ENCODE peak calls at places on chromosomes 12 and 14, in nine cellular contexts. One of them, this sample, is unnamed.
A peak's percentile ranks its signal among the peaks of the same experiment; 100 is the strongest.

GRCh38 chr12:57864811-57865751 is 18.6 kb upstream of the CTDSP2 start:
- DNase-seq in IMR-90: peak; percentile 77
- DNase-seq in cardiac fibroblast: peak; percentile 87
- DNase-seq in uterus: peak; percentile 86
- DNase-seq in A549: peak; percentile 83
- DNase-seq in aorta: peak; percentile 91
- DNase-seq in tibial artery: peak; percentile 79
- DNase-seq in thoracic aorta: peak; percentile 69
- DNase-seq in fibroblast of lung: peak; percentile 81
- DNase-seq in this sample: peak; percentile 83

GRCh38 chr12:111319600-111320232 is 49.2 kb downstream of the PHETA1 start:
- DNase-seq in IMR-90: no peak
- DNase-seq in cardiac fibroblast: no peak
- DNase-seq in uterus: no peak
- DNase-seq in A549: no peak
- DNase-seq in aorta: no peak
- DNase-seq in tibial artery: no peak
- DNase-seq in thoracic aorta: no peak
- DNase-seq in fibroblast of lung: no peak
- DNase-seq in this sample: no peak

GRCh38 chr14:95981939-95982338 is 57.2 kb upstream of the C14orf132 start:
- DNase-seq in IMR-90: no peak
- DNase-seq in cardiac fibroblast: no peak
- DNase-seq in uterus: no peak
- DNase-seq in A549: no peak
- DNase-seq in aorta: no peak
- DNase-seq in tibial artery: no peak
- DNase-seq in thoracic aorta: no peak
- DNase-seq in fibroblast of lung: no peak
- DNase-seq in this sample: no peak

GRCh38 chr12:73445658-73446324 is 1091.8 kb upstream of the ATXN7L3B start:
- DNase-seq in IMR-90: no peak
- DNase-seq in cardiac fibroblast: no peak
- DNase-seq in uterus: no peak
- DNase-seq in A549: no peak
- DNase-seq in aorta: no peak
- DNase-seq in tibial artery: no peak
- DNase-seq in thoracic aorta: no peak
- DNase-seq in fibroblast of lung: no peak
- DNase-seq in this sample: no peak

GRCh38 chr12:52956987-52957386 is 8.1 kb downstream of the KRT18 start:
- DNase-seq in IMR-90: peak; percentile 70
- DNase-seq in cardiac fibroblast: peak; percentile 8
- DNase-seq in uterus: no peak
- DNase-seq in A549: peak; percentile 69
- DNase-seq in aorta: no peak
- DNase-seq in tibial artery: no peak
- DNase-seq in thoracic aorta: no peak
- DNase-seq in fibroblast of lung: no peak
- DNase-seq in this sample: no peak

GRCh38 chr14:85535916-85536834 is 6.2 kb downstream of the FLRT2 start:
- DNase-seq in IMR-90: peak; percentile 79
- DNase-seq in cardiac fibroblast: peak; percentile 76
- DNase-seq in uterus: peak; percentile 44
- DNase-seq in A549: peak; percentile 44
- DNase-seq in aorta: no peak
- DNase-seq in tibial artery: no peak
- DNase-seq in thoracic aorta: no peak
- DNase-seq in fibroblast of lung: peak; percentile 76
- DNase-seq in this sample: no peak

GRCh38 chr12:132353811-132354210 is 24.4 kb upstream of the GALNT9 start:
- DNase-seq in IMR-90: no peak
- DNase-seq in cardiac fibroblast: no peak
- DNase-seq in uterus: no peak
- DNase-seq in A549: no peak
- DNase-seq in aorta: peak; percentile 29
- DNase-seq in tibial artery: no peak
- DNase-seq in thoracic aorta: no peak
- DNase-seq in fibroblast of lung: no peak
- DNase-seq in this sample: no peak

GRCh38 chr12:7907009-7907408 is 29.0 kb downstream of the SLC2A3 start:
- DNase-seq in IMR-90: peak; percentile 61
- DNase-seq in cardiac fibroblast: peak; percentile 66
- DNase-seq in uterus: no peak
- DNase-seq in A549: peak; percentile 93
- DNase-seq in aorta: no peak
- DNase-seq in tibial artery: no peak
- DNase-seq in thoracic aorta: no peak
- DNase-seq in fibroblast of lung: peak; percentile 57
- DNase-seq in this sample: no peak

GRCh38 chr12:22231836-22232235 is 102.7 kb downstream of the ST8SIA1 start:
- DNase-seq in IMR-90: no peak
- DNase-seq in cardiac fibroblast: no peak
- DNase-seq in uterus: no peak
- DNase-seq in A549: peak; percentile 32
- DNase-seq in aorta: no peak
- DNase-seq in tibial artery: no peak
- DNase-seq in thoracic aorta: no peak
- DNase-seq in fibroblast of lung: no peak
- DNase-seq in this sample: no peak

GRCh38 chr14:51087024-51087423 is 7.9 kb downstream of the TRIM9 start:
- DNase-seq in IMR-90: no peak
- DNase-seq in cardiac fibroblast: peak; percentile 11
- DNase-seq in uterus: peak; percentile 51
- DNase-seq in A549: peak; percentile 82
- DNase-seq in aorta: no peak
- DNase-seq in tibial artery: no peak
- DNase-seq in thoracic aorta: no peak
- DNase-seq in fibroblast of lung: no peak
- DNase-seq in this sample: no peak

GRCh38 chr14:97025722-97026121 is 228.5 kb downstream of the VRK1 start:
- DNase-seq in IMR-90: no peak
- DNase-seq in cardiac fibroblast: no peak
- DNase-seq in uterus: no peak
- DNase-seq in A549: no peak
- DNase-seq in aorta: no peak
- DNase-seq in tibial artery: no peak
- DNase-seq in thoracic aorta: no peak
- DNase-seq in fibroblast of lung: no peak
- DNase-seq in this sample: no peak

GRCh38 chr14:23383041-23383440 is 6.2 kb downstream of the CMTM5 start:
- DNase-seq in IMR-90: no peak
- DNase-seq in cardiac fibroblast: no peak
- DNase-seq in uterus: no peak
- DNase-seq in A549: no peak
- DNase-seq in aorta: no peak
- DNase-seq in tibial artery: no peak
- DNase-seq in thoracic aorta: no peak
- DNase-seq in fibroblast of lung: no peak
- DNase-seq in this sample: no peak

GRCh38 chr12:124682425-124683329 is 115.3 kb upstream of the NCOR2 start:
- DNase-seq in IMR-90: no peak
- DNase-seq in cardiac fibroblast: no peak
- DNase-seq in uterus: no peak
- DNase-seq in A549: no peak
- DNase-seq in aorta: peak; percentile 47
- DNase-seq in tibial artery: no peak
- DNase-seq in thoracic aorta: no peak
- DNase-seq in fibroblast of lung: no peak
- DNase-seq in this sample: no peak

GRCh38 chr14:76958020-76958965 is 70.2 kb downstream of the IRF2BPL start:
- DNase-seq in IMR-90: no peak
- DNase-seq in cardiac fibroblast: no peak
- DNase-seq in uterus: no peak
- DNase-seq in A549: no peak
- DNase-seq in aorta: no peak
- DNase-seq in tibial artery: no peak
- DNase-seq in thoracic aorta: no peak
- DNase-seq in fibroblast of lung: no peak
- DNase-seq in this sample: no peak

GRCh38 chr14:48546996-48547395 is 871.6 kb upstream of the MDGA2 start:
- DNase-seq in IMR-90: peak; percentile 11
- DNase-seq in cardiac fibroblast: no peak
- DNase-seq in uterus: no peak
- DNase-seq in A549: no peak
- DNase-seq in aorta: no peak
- DNase-seq in tibial artery: no peak
- DNase-seq in thoracic aorta: no peak
- DNase-seq in fibroblast of lung: no peak
- DNase-seq in this sample: no peak

DNA sequence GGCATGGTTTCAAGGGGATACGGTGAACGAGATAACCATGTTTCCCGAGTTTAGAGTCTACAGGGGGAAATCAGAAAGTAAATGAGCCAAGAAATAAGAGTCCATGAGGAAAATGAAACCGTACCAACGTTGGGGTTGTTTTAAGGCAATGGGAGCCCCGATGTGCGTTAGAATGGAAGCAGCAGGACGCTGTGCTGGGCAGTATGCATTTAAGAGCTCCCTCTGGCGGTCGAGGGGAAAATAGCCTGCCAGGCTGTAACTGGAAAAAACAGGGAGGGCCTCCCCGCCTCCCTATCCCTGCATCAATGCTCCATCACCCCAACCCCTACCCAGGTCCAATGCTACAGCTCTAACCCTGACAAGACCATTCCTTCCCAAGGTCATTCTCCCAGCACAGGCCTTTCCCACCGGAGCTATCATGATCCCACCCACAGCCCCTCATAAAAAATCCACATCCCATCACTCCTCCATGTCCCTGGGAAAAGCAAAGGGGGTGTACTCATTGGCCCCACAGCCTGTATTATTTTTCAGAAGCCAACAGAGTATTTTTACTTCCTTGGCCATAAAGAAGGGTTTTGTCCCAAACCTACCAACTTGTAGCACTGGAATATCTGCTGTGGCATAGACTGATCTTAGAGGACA is 226.3 kb upstream of the NOS1 start:
- DNase-seq in IMR-90: no peak
- DNase-seq in cardiac fibroblast: peak; percentile 33
- DNase-seq in uterus: no peak
- DNase-seq in A549: peak; percentile 60
- DNase-seq in aorta: peak; percentile 60
- DNase-seq in tibial artery: peak; percentile 40
- DNase-seq in thoracic aorta: no peak
- DNase-seq in fibroblast of lung: peak; percentile 8
- DNase-seq in this sample: no peak
- H3K4me3 ChIP-seq in IMR-90: no peak overlapping the region
- H3K4me3 ChIP-seq in cardiac fibroblast: no peak overlapping the region
- H3K4me3 ChIP-seq in uterus: no peak overlapping the region
- H3K4me3 ChIP-seq in A549: no peak overlapping the region
- H3K4me3 ChIP-seq in aorta: no peak overlapping the region
- H3K4me3 ChIP-seq in tibial artery: no peak overlapping the region
- H3K4me3 ChIP-seq in thoracic aorta: no peak overlapping the region
- H3K4me3 ChIP-seq in fibroblast of lung: no peak overlapping the region
- H3K4me3 ChIP-seq in this sample: no peak overlapping the region

GRCh38 chr12:100154472-100155247 is 12.0 kb upstream of the BLTP3B start:
- DNase-seq in IMR-90: peak; percentile 48
- DNase-seq in cardiac fibroblast: peak; percentile 77
- DNase-seq in uterus: peak; percentile 48
- DNase-seq in A549: peak; percentile 84
- DNase-seq in aorta: peak; percentile 82
- DNase-seq in tibial artery: peak; percentile 67
- DNase-seq in thoracic aorta: no peak
- DNase-seq in fibroblast of lung: peak; percentile 56
- DNase-seq in this sample: peak; percentile 72
- H3K4me3 ChIP-seq in IMR-90: no peak overlapping the region
- H3K4me3 ChIP-seq in cardiac fibroblast: no peak overlapping the region
- H3K4me3 ChIP-seq in uterus: no peak overlapping the region
- H3K4me3 ChIP-seq in A549: no peak overlapping the region
- H3K4me3 ChIP-seq in aorta: no peak overlapping the region
- H3K4me3 ChIP-seq in tibial artery: no peak overlapping the region
- H3K4me3 ChIP-seq in thoracic aorta: no peak overlapping the region
- H3K4me3 ChIP-seq in fibroblast of lung: no peak overlapping the region
- H3K4me3 ChIP-seq in this sample: no peak overlapping the region

GRCh38 chr12:49612210-49612609 is 6.8 kb upstream of the FAM186B start:
- DNase-seq in IMR-90: no peak
- DNase-seq in cardiac fibroblast: no peak
- DNase-seq in uterus: no peak
- DNase-seq in A549: no peak
- DNase-seq in aorta: no peak
- DNase-seq in tibial artery: no peak
- DNase-seq in thoracic aorta: no peak
- DNase-seq in fibroblast of lung: no peak
- DNase-seq in this sample: no peak
- H3K4me3 ChIP-seq in IMR-90: no peak overlapping the region
- H3K4me3 ChIP-seq in cardiac fibroblast: no peak overlapping the region
- H3K4me3 ChIP-seq in uterus: no peak overlapping the region
- H3K4me3 ChIP-seq in A549: no peak overlapping the region
- H3K4me3 ChIP-seq in aorta: no peak overlapping the region
- H3K4me3 ChIP-seq in tibial artery: no peak overlapping the region
- H3K4me3 ChIP-seq in thoracic aorta: no peak overlapping the region
- H3K4me3 ChIP-seq in fibroblast of lung: no peak overlapping the region
- H3K4me3 ChIP-seq in this sample: no peak overlapping the region

DNA sequence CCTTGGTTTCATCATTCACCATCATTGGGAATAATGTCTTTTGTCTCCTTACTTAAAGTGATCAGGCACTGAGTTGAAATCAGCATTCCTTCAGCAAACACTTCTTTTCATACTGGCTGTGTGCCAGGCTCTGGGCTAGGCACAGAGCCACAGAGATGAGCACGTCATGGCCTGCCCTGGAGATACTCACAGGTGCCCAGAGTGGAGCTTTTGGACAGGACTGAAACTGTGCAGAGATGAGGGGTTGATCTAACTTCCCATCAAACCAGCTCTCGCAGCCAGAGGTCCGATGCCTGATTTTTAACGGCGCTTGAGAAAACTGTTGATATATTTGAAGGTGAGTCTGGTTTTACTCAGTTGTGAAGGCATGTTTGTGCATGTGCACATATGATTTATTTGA is 43.1 kb downstream of the CACNA1C start:
- DNase-seq in IMR-90: no peak
- DNase-seq in cardiac fibroblast: no peak
- DNase-seq in uterus: peak; percentile 66
- DNase-seq in A549: no peak
- DNase-seq in aorta: no peak
- DNase-seq in tibial artery: no peak
- DNase-seq in thoracic aorta: no peak
- DNase-seq in fibroblast of lung: no peak
- DNase-seq in this sample: no peak
- H3K4me3 ChIP-seq in IMR-90: no peak overlapping the region
- H3K4me3 ChIP-seq in cardiac fibroblast: no peak overlapping the region
- H3K4me3 ChIP-seq in uterus: no peak overlapping the region
- H3K4me3 ChIP-seq in A549: no peak overlapping the region
- H3K4me3 ChIP-seq in aorta: no peak overlapping the region
- H3K4me3 ChIP-seq in tibial artery: no peak overlapping the region
- H3K4me3 ChIP-seq in thoracic aorta: no peak overlapping the region
- H3K4me3 ChIP-seq in fibroblast of lung: no peak overlapping the region
- H3K4me3 ChIP-seq in this sample: no peak overlapping the region

DNA sequence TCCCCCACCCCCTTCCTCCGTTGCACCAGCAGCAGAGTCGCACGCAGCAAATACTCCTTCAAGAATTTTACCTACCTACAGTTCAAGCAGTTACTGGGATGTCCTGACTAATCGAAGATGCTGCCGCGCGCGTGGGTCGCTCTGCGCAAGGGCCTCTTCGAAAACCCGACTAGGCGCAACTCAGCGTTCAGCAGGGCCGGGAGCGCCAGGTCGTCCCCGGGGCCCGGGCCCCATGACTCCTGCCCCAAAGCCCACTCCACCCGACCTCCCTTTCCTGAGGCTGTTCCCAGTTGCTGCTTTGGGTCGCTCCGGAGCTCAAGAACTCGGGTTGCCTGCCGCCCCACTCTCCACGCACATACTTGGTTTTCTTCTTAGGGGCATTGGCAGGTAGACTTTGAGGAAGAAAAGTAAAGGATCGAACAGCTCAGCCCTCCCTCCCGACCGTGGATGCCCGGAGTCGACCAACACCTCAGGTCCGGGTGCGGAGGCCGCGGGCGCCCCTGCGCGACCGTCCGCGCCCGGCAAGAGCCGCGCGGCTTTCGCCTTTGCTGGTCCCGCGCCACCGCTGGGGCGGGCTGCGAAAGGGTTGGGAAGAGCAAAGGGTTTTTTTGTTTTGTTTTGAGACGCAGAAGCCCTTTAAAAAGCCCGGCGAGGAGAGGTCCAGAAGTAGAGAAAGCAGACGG is 1.9 kb downstream of the BMP4 start:
- DNase-seq in IMR-90: peak; percentile 36
- DNase-seq in cardiac fibroblast: peak; percentile 49
- DNase-seq in uterus: no peak
- DNase-seq in A549: peak; percentile 21
- DNase-seq in aorta: peak; percentile 57
- DNase-seq in tibial artery: peak; percentile 37
- DNase-seq in thoracic aorta: no peak
- DNase-seq in fibroblast of lung: peak; percentile 41
- DNase-seq in this sample: no peak
- H3K4me3 ChIP-seq in IMR-90: peak overlapping the region; percentile 58
- H3K4me3 ChIP-seq in cardiac fibroblast: peak overlapping the region; percentile 60
- H3K4me3 ChIP-seq in uterus: peak overlapping the region; percentile 42
- H3K4me3 ChIP-seq in A549: peak overlapping the region; percentile 53
- H3K4me3 ChIP-seq in aorta: peak overlapping the region; percentile 72
- H3K4me3 ChIP-seq in tibial artery: peak overlapping the region; percentile 81
- H3K4me3 ChIP-seq in thoracic aorta: peak overlapping the region; percentile 79
- H3K4me3 ChIP-seq in fibroblast of lung: peak overlapping the region; percentile 70
- H3K4me3 ChIP-seq in this sample: peak overlapping the region; percentile 64